ENCODE peak calls at places on chromosomes 13 and 19, in eight cellular contexts. N is T-helper 9 cell; K is activated naive CD4-positive, alpha-beta T cell; T is stimulated activated effector memory CD8-positive, alpha-beta T cell treated with anti-CD3 and anti-CD28 coated beads, Interleukin-12 subunit alpha, Interleukin-12 subunit beta, amount 100 ng/mL, for 72 hours; O is germinal center; Z is AG09319; H is pancreas; V is NCI-H446 treated with DMSO at 0.1 percent for 48 hours. Y is an unnamed sample.

GRCh38 chr19:45351401-45351952 is 10.9 kb downstream of the KLC3 start:
- DNase-seq in V (no peak), O (no peak), T (no peak), Z (no peak), K (no peak), N (no peak), H (no peak), Y (no peak)

GRCh38 chr19:6970478-6970877 is 50.8 kb downstream of the MBD3L2B start:
- DNase-seq in K (no peak), H (no peak), O (peak; percentile 15), T (no peak), V (peak; percentile 14), Z (no peak), N (no peak), Y (no peak)

GRCh38 chr13:92716749-92717148 is 509.9 kb upstream of the GPC6 start:
- DNase-seq in V (no peak), T (no peak), Z (no peak), N (no peak), K (no peak), O (no peak), H (no peak), Y (no peak)

GRCh38 chr13:67943116-67943515 is 713.0 kb upstream of the PCDH9 start:
- DNase-seq in K (no peak), O (no peak), V (no peak), N (no peak), Z (no peak), T (no peak), H (no peak), Y (no peak)

GRCh38 chr13:112984954-112985802 is 16.2 kb downstream of the MCF2L start:
- DNase-seq in O (no peak), Z (no peak), V (no peak), T (no peak), N (no peak), K (no peak), H (peak; percentile 38), Y (no peak)

GRCh38 chr13:81916471-81916870 is 1575.5 kb upstream of the SPRY2 start:
- DNase-seq in K (no peak), O (no peak), Z (no peak), V (no peak), T (no peak), H (no peak), N (no peak), Y (no peak)

GRCh38 chr13:40272776-40273139 is 393.7 kb downstream of the FOXO1 start:
- DNase-seq in Z (no peak), N (no peak), O (peak; percentile 14), T (no peak), K (no peak), V (no peak), H (no peak), Y (no peak)

GRCh38 chr19:53960886-53961285 is 1.9 kb upstream of the CACNG8 start:
- DNase-seq in V (no peak), H (no peak), Z (no peak), T (no peak), N (no peak), O (no peak), K (no peak), Y (no peak)

GRCh38 chr19:480016-480855 is 16.1 kb upstream of the MADCAM1 start:
- DNase-seq in T (no peak), N (peak; percentile 40), H (peak; percentile 76), V (no peak), O (no peak), Z (peak; percentile 11), K (no peak), Y (no peak)

GRCh38 chr19:45152504-45153338 is 8.1 kb downstream of the NKPD1 start:
- DNase-seq in T (no peak), O (peak; percentile 50), N (peak; percentile 22), Z (no peak), V (no peak), K (peak; percentile 11), H (peak; percentile 27), Y (no peak)

GRCh38 chr13:110912651-110913051 is 2.2 kb downstream of the ANKRD10 start:
- DNase-seq in V (no peak), T (no peak), K (no peak), N (no peak), O (no peak), H (no peak), Z (no peak), Y (no peak)

GRCh38 chr19:45468803-45469131 is 971 bp downstream of the FOSB start:
- DNase-seq in N (peak; percentile 61), H (no peak), V (no peak), O (peak; percentile 69), T (no peak), Z (no peak), K (peak; percentile 60), Y (no peak)

GRCh38 chr13:33153421-33154381 is 131.9 kb downstream of the STARD13 start:
- DNase-seq in K (no peak), O (no peak), V (no peak), N (no peak), Z (no peak), H (no peak), T (no peak), Y (no peak)

Y was measured in NCI-H187.